ENCODE peak calls at places on chromosomes 16 and 17, in five cellular contexts. A, W, T, X and N are unnamed samples.

GRCh38 chr17:50946223-50946890 is 80.2 kb upstream of the TOB1 start:
- DNase-seq in A (no peak), W (no peak), T (no peak), X (no peak), N (no peak)

GRCh38 chr16:57469917-57470470 is 7.5 kb downstream of the POLR2C start:
- DNase-seq in A (peak), W (no peak), T (no peak), X (no peak), N (no peak)

GRCh38 chr16:21301895-21302291 is 23.8 kb upstream of the CRYM start:
- DNase-seq in A (no peak), W (no peak), T (no peak), X (no peak), N (no peak)

GRCh38 chr17:80005360-80006338 is 30.0 kb downstream of the TBC1D16 start:
- DNase-seq in A (peak), W (peak), T (no peak), X (peak), N (peak)

GRCh38 chr16:64419832-64420231 is 702.0 kb downstream of the CDH11 start:
- DNase-seq in A (no peak), W (no peak), T (no peak), X (no peak), N (no peak)

GRCh38 chr17:40909755-40910154 is 24.7 kb upstream of the KRT20 start:
- DNase-seq in A (no peak), W (no peak), T (no peak), X (no peak), N (peak)

GRCh38 chr16:3187798-3188674 is at the start of gene OR1F1:
- DNase-seq in A (peak), W (peak), T (no peak), X (no peak), N (peak)

GRCh38 chr16:67530013-67530939 is 1.6 kb downstream of the RIPOR1 start:
- DNase-seq in A (no peak), W (peak), T (no peak), X (peak), N (no peak)

GRCh38 chr17:44005865-44006580 is 1.6 kb downstream of the NAGS start:
- DNase-seq in A (peak), W (peak), T (no peak), X (peak), N (no peak)

GRCh38 chr16:4525069-4525468 is 13.5 kb downstream of the CDIP1 start:
- DNase-seq in A (no peak), W (no peak), T (no peak), X (no peak), N (no peak)

GRCh38 chr17:17749921-17750320 is 68.7 kb downstream of the RAI1 start:
- DNase-seq in A (peak), W (peak), T (peak), X (peak), N (peak)

GRCh38 chr17:56939869-56940484 is 20.9 kb downstream of the COIL start:
- DNase-seq in A (peak), W (peak), T (no peak), X (peak), N (peak)
- TF ChIP-seq MYC in A (no peak), W (no peak), T (no peak), X (no peak), N (peak)

GRCh38 chr17:16148596-16148995 is 66.7 kb downstream of the NCOR1 start:
- DNase-seq in A (no peak), W (no peak), T (no peak), X (no peak), N (no peak)

GRCh38 chr17:16150251-16150859 is 65.0 kb downstream of the NCOR1 start:
- DNase-seq in A (peak), W (no peak), T (no peak), X (peak), N (no peak)
- TF ChIP-seq MYC in A (no peak), W (no peak), T (no peak), X (no peak), N (no peak)

DNA sequence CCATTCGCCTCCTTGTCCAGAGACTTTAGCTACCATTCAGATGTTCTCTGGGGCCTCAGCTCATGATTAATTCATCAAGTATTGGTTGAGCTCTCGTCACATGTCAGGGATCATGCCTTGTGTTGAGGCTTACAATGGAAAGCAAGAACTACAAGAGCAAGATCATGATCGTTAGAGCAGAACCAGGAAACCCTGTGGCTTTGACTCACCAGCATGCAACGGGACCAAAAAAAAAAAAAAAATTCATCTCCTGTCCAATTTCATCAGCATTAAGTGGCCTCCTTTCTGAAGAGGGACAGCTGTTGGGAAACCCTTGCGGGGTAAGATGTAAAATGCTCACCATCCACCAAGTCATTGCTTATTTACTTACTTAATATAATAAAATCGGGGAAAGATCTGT is 12.1 kb upstream of the USP10 start:
- DNase-seq in A (no peak), W (peak), T (peak), X (peak), N (no peak)
- TF ChIP-seq MYC in A (no peak), W (no peak), T (no peak), X (no peak), N (no peak)

DNA sequence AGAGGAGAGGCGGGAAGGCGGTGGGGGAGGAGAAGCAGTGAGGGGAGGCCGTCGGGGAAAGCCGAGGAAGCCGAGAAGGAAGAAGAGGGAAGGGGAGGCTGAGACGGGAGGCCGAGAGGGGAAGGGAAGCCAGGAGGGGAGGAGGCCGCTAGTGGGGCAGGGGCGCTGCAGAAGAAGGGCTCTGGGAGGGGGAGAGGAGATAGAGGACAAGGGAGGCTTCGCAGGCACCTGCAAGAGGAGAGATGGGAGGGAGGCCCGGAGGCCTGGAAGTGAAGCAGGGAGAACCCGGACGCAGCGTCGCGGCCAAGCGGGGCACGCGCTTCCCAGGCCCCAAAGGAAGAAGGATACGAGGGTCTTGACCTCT is 2.3 kb downstream of the C17orf58 start:
- DNase-seq in A (no peak), W (no peak), T (no peak), X (peak), N (peak)
- TF ChIP-seq MYC in A (no peak), W (no peak), T (no peak), X (no peak), N (no peak)

GRCh38 chr17:48718162-48718780 is 4.0 kb downstream of the PRAC1 start:
- DNase-seq in A (no peak), W (no peak), T (no peak), X (no peak), N (no peak)
- TF ChIP-seq MYC in A (no peak), W (no peak), T (no peak), X (no peak), N (no peak)

GRCh38 chr17:12537436-12537835 is 128.3 kb upstream of the MYOCD start:
- DNase-seq in A (no peak), W (no peak), T (no peak), X (no peak), N (no peak)

GRCh38 chr17:12536021-12536420 is 129.7 kb upstream of the MYOCD start:
- DNase-seq in A (peak), W (no peak), T (no peak), X (no peak), N (no peak)

GRCh38 chr17:12538003-12538402 is 127.7 kb upstream of the MYOCD start:
- DNase-seq in A (no peak), W (no peak), T (no peak), X (no peak), N (no peak)

GRCh38 chr17:12536472-12536871 is 129.2 kb upstream of the MYOCD start:
- DNase-seq in A (no peak), W (no peak), T (no peak), X (no peak), N (no peak)
- TF ChIP-seq MYC in A (no peak), W (no peak), T (no peak), X (no peak), N (no peak)

GRCh38 chr17:58310511-58311428 is 17.8 kb downstream of the TSPOAP1 start:
- DNase-seq in A (no peak), W (no peak), T (no peak), X (no peak), N (no peak)
- TF ChIP-seq MYC in A (no peak), W (no peak), T (no peak), X (no peak), N (no peak)

GRCh38 chr17:69363488-69364210 is 36.7 kb upstream of the ABCA5 start:
- DNase-seq in A (no peak), W (no peak), T (no peak), X (no peak), N (no peak)

GRCh38 chr17:69373069-69373468 is 41.4 kb upstream of the MAP2K6 start:
- DNase-seq in A (no peak), W (no peak), T (no peak), X (no peak), N (no peak)

GRCh38 chr17:69367298-69367697 is 40.4 kb upstream of the ABCA5 start:
- DNase-seq in A (no peak), W (no peak), T (peak), X (no peak), N (no peak)
- TF ChIP-seq MYC in A (no peak), W (no peak), T (no peak), X (no peak), N (no peak)

DNA sequence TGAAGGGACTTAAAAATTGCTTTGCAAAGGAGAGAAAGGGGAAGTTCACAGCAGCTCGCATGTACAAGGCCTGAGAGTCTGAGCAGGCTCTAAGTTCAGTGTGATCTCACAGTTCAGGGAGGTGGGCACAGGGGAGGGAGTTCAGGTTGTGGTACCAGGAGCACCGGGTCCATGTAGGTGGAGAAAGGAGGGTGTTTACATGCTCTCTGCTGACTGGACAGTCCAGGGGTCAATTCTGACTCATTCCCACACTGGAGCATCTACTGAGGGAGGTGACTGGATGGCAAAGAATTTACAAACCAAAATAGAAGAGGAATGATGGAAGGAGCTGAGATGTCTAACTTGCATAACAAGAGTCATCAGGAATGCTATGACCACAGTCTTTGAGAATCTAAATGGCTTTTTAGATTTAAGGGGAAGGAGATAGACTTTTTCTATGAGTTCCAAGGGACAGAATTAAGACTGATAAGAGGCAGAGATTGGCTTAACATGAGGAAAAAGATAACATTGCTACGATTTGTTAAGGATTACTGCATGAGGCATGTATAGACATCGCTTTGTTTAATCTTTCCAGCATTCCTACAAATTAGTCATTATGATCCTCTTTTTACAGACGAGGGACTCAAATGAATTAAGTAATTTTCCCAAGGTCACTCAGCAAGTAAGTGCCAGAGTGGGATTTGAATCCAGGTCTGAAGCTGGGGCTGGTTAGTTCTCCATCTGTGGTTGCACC is 29.9 kb downstream of the MIS12 start:
- DNase-seq in A (peak), W (peak), T (no peak), X (peak), N (peak)
- TF ChIP-seq MYC in A (no peak), W (no peak), T (no peak), X (no peak), N (no peak)

DNA sequence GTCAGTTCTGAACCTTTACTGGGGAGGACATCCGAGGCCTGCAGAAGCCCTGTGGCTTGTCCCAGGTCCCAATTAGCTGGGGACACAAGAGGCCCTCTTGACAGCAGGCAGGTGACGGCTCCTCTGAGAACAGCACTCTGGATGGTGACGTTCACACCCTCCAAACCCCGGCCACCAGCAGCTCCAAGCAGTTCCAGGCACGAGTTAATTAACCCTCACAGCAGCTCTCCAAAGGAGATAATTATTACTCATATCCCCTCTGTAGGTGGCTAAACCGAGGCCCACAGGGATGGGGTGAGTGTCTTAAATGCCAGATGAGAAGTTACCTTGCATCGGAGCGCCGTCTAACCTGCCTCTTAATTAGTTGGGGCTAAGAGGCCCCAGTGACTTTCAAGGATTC is 168.9 kb upstream of the CIBAR2 start:
- DNase-seq in A (no peak), W (no peak), T (no peak), X (no peak), N (no peak)
- TF ChIP-seq MYC in A (no peak), W (no peak), T (no peak), X (no peak), N (no peak)